ENCODE peak calls at places on chromosomes 7 and 10, in five cellular contexts. B, S, E, O and M are unnamed samples.

GRCh38 chr7:131235489-131236317 is 92.0 kb upstream of the MKLN1 start:
- DNase-seq in B (peak; percentile 86), S (peak; percentile 29), E (peak; percentile 43), O (peak; percentile 78), M (no peak)

GRCh38 chr7:157300406-157300770 is 36.4 kb upstream of the DNAJB6 start:
- DNase-seq in B (no peak), S (no peak), E (no peak), O (no peak), M (no peak)

GRCh38 chr7:158587425-158588084 is at the start of gene PTPRN2:
- DNase-seq in B (peak; percentile 57), S (peak; percentile 77), E (no peak), O (no peak), M (peak; percentile 70)

GRCh38 chr10:79380125-79380917 is 33.1 kb downstream of the PPIF start:
- DNase-seq in B (peak; percentile 52), S (peak; percentile 55), E (peak; percentile 70), O (no peak), M (peak; percentile 86)

GRCh38 chr7:77989981-77990566 is 191.5 kb downstream of the PHTF2 start:
- DNase-seq in B (no peak), S (peak; percentile 27), E (no peak), O (peak; percentile 81), M (no peak)

GRCh38 chr7:67453580-67453979 is 456.9 kb downstream of the TYW1 start:
- DNase-seq in B (no peak), S (no peak), E (no peak), O (no peak), M (no peak)

GRCh38 chr7:136654406-136654805 is 214.0 kb upstream of the CHRM2 start:
- DNase-seq in B (no peak), S (no peak), E (no peak), O (no peak), M (no peak)

GRCh38 chr7:3495530-3495929 is 194.5 kb downstream of the SDK1 start:
- DNase-seq in B (no peak), S (no peak), E (no peak), O (no peak), M (no peak)

GRCh38 chr7:127943541-127944521 is 87.4 kb downstream of the LRRC4 start:
- DNase-seq in B (no peak), S (no peak), E (no peak), O (no peak), M (no peak)

GRCh38 chr7:47553309-47553708 is 28.6 kb downstream of the TNS3 start:
- DNase-seq in B (no peak), S (no peak), E (no peak), O (no peak), M (no peak)

GRCh38 chr7:95476904-95477594 is 8.7 kb upstream of the ASB4 start:
- DNase-seq in B (peak; percentile 49), S (peak; percentile 77), E (peak; percentile 75), O (peak; percentile 54), M (peak; percentile 71)

GRCh38 chr7:95481768-95482167 is 4.0 kb upstream of the ASB4 start:
- DNase-seq in B (no peak), S (no peak), E (no peak), O (no peak), M (no peak)

GRCh38 chr7:95476072-95476845 is 9.5 kb upstream of the ASB4 start:
- DNase-seq in B (no peak), S (no peak), E (no peak), O (no peak), M (no peak)

GRCh38 chr7:95479992-95480624 is 5.6 kb upstream of the ASB4 start:
- DNase-seq in B (no peak), S (no peak), E (no peak), O (no peak), M (no peak)

GRCh38 chr7:95478139-95479037 is 7.4 kb upstream of the ASB4 start:
- DNase-seq in B (no peak), S (no peak), E (no peak), O (no peak), M (no peak)
- H3K4me1 ChIP-seq in B (peaks cover 9% of the 10 kb centered on the region), S (no peaks in the 10 kb centered on the region), E (no peaks in the 10 kb centered on the region), O (no peaks in the 10 kb centered on the region), M (no peaks in the 10 kb centered on the region)

DNA sequence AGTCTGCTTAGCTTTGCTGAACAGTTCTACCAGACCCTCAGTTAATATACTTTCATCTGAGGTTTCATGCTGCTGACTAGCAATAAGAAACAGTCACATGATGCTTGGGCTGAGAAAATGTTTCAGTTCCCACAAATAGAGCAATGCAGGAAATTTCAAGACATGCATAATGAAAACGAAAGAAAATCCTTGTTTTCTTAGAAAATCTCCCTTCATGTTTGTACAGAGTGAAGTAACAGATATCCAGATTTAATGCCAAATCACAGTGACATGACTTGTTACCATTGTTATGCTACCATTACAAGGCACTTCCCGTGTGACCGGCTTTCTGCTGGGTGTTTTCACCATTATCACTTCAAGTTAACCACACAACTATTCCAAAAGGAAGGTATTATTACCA is 121.7 kb downstream of the DOCK4 start:
- DNase-seq in B (no peak), S (peak; percentile 31), E (no peak), O (no peak), M (no peak)
- H3K27ac ChIP-seq in B (no peak overlapping the region), S (no peak overlapping the region), E (no peak overlapping the region), O (no peak overlapping the region), M (no peak overlapping the region)

GRCh38 chr7:2141011-2141410 is 91.7 kb downstream of the MAD1L1 start:
- DNase-seq in B (no peak), S (no peak), E (no peak), O (no peak), M (no peak)
- H3K4me1 ChIP-seq in B (no peaks in the 10 kb centered on the region), S (no peaks in the 10 kb centered on the region), E (no peaks in the 10 kb centered on the region), O (no peaks in the 10 kb centered on the region), M (no peaks in the 10 kb centered on the region)

GRCh38 chr7:44625899-44626511 is 19.6 kb downstream of the OGDH start:
- DNase-seq in B (no peak), S (no peak), E (no peak), O (no peak), M (no peak)
- H3K27ac ChIP-seq in B (no peak overlapping the region), S (peak overlapping the region; percentile 29), E (no peak overlapping the region), O (no peak overlapping the region), M (no peak overlapping the region)

GRCh38 chr7:23422384-23422783 is 47.9 kb downstream of the IGF2BP3 start:
- DNase-seq in B (no peak), S (no peak), E (no peak), O (no peak), M (no peak)
- H3K4me1 ChIP-seq in B (peaks cover 13% of the 10 kb centered on the region), S (no peaks in the 10 kb centered on the region), E (no peaks in the 10 kb centered on the region), O (peaks cover 36% of the 10 kb centered on the region), M (no peaks in the 10 kb centered on the region)

GRCh38 chr7:105185290-105186010 is 171.4 kb downstream of the KMT2E start:
- DNase-seq in B (no peak), S (no peak), E (no peak), O (no peak), M (no peak)
- H3K27ac ChIP-seq in B (no peak overlapping the region), S (no peak overlapping the region), E (no peak overlapping the region), O (no peak overlapping the region), M (no peak overlapping the region)

DNA sequence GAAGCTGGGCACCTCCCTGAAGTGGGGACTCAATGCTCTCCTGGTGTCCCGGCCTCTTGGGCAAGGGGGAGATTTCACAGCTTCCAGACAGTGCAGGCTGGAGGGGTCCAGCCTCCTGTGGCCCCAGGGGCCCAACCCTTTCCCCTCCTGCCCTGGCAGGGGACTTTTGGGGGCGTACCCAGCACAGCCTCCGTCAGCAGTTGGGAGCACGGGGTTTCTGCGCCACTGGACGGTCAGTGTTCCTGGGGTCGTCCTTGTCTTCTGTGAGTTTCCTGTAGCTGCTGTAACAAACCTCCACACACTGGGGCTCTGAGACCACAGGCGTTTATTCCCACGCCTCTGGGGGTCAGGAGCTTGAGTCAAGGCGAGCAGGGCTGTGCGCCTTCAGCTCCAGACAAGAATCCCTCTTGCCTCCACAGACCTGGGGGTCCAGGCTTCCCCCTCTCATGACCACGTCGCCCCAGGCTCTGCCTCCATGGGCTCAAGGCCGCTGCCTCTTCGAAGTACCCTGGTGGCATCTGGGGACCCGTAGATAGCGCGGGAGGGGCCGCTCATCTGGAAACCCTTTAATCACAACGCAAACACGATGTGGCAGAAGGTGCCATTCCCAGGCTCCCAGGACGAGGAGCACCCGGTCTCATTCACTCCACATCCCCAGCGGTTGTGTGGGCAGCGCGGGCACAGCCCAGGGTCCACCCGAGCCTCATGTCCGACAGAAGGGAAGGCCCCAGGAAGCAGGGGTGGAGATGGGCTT is 14.0 kb downstream of the PWWP2B start:
- DNase-seq in B (no peak), S (no peak), E (no peak), O (no peak), M (no peak)
- H3K4me1 ChIP-seq in B (no peaks in the 10 kb centered on the region), S (peaks cover 81% of the 10 kb centered on the region), E (peaks cover 59% of the 10 kb centered on the region), O (peaks cover 36% of the 10 kb centered on the region), M (no peaks in the 10 kb centered on the region)

DNA sequence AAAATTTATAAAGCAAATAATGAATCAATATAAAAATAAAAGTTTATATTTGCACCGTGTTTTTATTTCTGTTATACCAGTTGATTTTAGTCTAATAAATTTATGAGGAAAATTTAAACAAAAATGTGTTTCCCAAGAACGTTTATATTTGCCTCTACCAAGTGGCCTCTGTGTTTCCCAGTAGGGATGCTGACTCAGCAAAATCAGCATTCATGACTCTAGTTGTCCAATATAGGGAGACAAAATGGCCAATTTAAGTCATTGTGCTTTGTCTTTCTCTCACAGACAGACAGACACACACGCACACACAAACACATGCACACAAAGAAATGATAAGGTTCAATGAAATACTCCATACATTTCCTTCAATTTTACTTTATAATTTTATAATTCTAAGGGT is 942.5 kb upstream of the ZWINT start:
- DNase-seq in B (no peak), S (no peak), E (no peak), O (no peak), M (no peak)
- H3K27ac ChIP-seq in B (no peak overlapping the region), S (no peak overlapping the region), E (no peak overlapping the region), O (no peak overlapping the region), M (no peak overlapping the region)

GRCh38 chr10:17209931-17210330 is 8.5 kb upstream of the TRDMT1 start:
- DNase-seq in B (no peak), S (no peak), E (no peak), O (no peak), M (no peak)
- H3K4me1 ChIP-seq in B (peaks cover 62% of the 10 kb centered on the region), S (no peaks in the 10 kb centered on the region), E (peaks cover 23% of the 10 kb centered on the region), O (peaks cover 19% of the 10 kb centered on the region), M (no peaks in the 10 kb centered on the region)